ENCODE peak calls at places on chromosomes 5 and 9, in nine cellular contexts. One of them, this sample, is unnamed.

GRCh38 chr5:113022661-113023060 is 46.1 kb downstream of the DCP2 start:
- DNase-seq in T-helper 2 cell: no peak
- DNase-seq in KBM-7: peak
- DNase-seq in ecto neural progenitor cell: no peak
- DNase-seq in M059J: peak
- DNase-seq in skeletal muscle cell: no peak
- DNase-seq in activated T-helper 1 cell treated with anti-CD3 and anti-CD28 coated beads, Interleukin-12 subunit alpha, Interleukin-12 subunit beta, Interleukin-2, Interleukin-4 antibody, amounts not matched to agents 30 ng/mL and 10 ng/mL and 1 ng/mL, durations not matched to agents 14 hours and 24 hours and 36 hours: peak
- DNase-seq in T follicular helper cell: no peak
- DNase-seq in H4: peak
- DNase-seq in this sample: peak

GRCh38 chr5:151892393-151892792 is 32.3 kb downstream of the GLRA1 start:
- DNase-seq in ecto neural progenitor cell: no peak
- DNase-seq in T follicular helper cell: no peak
- DNase-seq in activated T-helper 1 cell treated with anti-CD3 and anti-CD28 coated beads, Interleukin-12 subunit alpha, Interleukin-12 subunit beta, Interleukin-2, Interleukin-4 antibody, amounts not matched to agents 30 ng/mL and 10 ng/mL and 1 ng/mL, durations not matched to agents 14 hours and 24 hours and 36 hours: no peak
- DNase-seq in H4: no peak
- DNase-seq in M059J: no peak
- DNase-seq in KBM-7: no peak
- DNase-seq in skeletal muscle cell: no peak
- DNase-seq in T-helper 2 cell: no peak
- DNase-seq in this sample: no peak

GRCh38 chr9:128899566-128900322 is 17.8 kb downstream of the LRRC8A start:
- DNase-seq in activated T-helper 1 cell treated with anti-CD3 and anti-CD28 coated beads, Interleukin-12 subunit alpha, Interleukin-12 subunit beta, Interleukin-2, Interleukin-4 antibody, amounts not matched to agents 30 ng/mL and 10 ng/mL and 1 ng/mL, durations not matched to agents 14 hours and 24 hours and 36 hours: peak
- DNase-seq in T-helper 2 cell: no peak
- DNase-seq in M059J: peak
- DNase-seq in H4: no peak
- DNase-seq in T follicular helper cell: no peak
- DNase-seq in KBM-7: peak
- DNase-seq in ecto neural progenitor cell: no peak
- DNase-seq in skeletal muscle cell: no peak
- DNase-seq in this sample: no peak

GRCh38 chr5:83844320-83845068 is 123.8 kb upstream of the HAPLN1 start:
- DNase-seq in activated T-helper 1 cell treated with anti-CD3 and anti-CD28 coated beads, Interleukin-12 subunit alpha, Interleukin-12 subunit beta, Interleukin-2, Interleukin-4 antibody, amounts not matched to agents 30 ng/mL and 10 ng/mL and 1 ng/mL, durations not matched to agents 14 hours and 24 hours and 36 hours: peak
- DNase-seq in T follicular helper cell: no peak
- DNase-seq in ecto neural progenitor cell: no peak
- DNase-seq in H4: peak
- DNase-seq in T-helper 2 cell: no peak
- DNase-seq in M059J: peak
- DNase-seq in skeletal muscle cell: peak
- DNase-seq in KBM-7: peak
- DNase-seq in this sample: peak

GRCh38 chr9:86410281-86410680 is 56.1 kb upstream of the TUT7 start:
- DNase-seq in T follicular helper cell: no peak
- DNase-seq in M059J: no peak
- DNase-seq in activated T-helper 1 cell treated with anti-CD3 and anti-CD28 coated beads, Interleukin-12 subunit alpha, Interleukin-12 subunit beta, Interleukin-2, Interleukin-4 antibody, amounts not matched to agents 30 ng/mL and 10 ng/mL and 1 ng/mL, durations not matched to agents 14 hours and 24 hours and 36 hours: no peak
- DNase-seq in KBM-7: no peak
- DNase-seq in ecto neural progenitor cell: no peak
- DNase-seq in H4: no peak
- DNase-seq in skeletal muscle cell: no peak
- DNase-seq in T-helper 2 cell: no peak
- DNase-seq in this sample: no peak

GRCh38 chr5:28156981-28157380 is 1118.6 kb upstream of the CDH9 start:
- DNase-seq in T follicular helper cell: no peak
- DNase-seq in ecto neural progenitor cell: no peak
- DNase-seq in T-helper 2 cell: no peak
- DNase-seq in H4: no peak
- DNase-seq in M059J: peak
- DNase-seq in skeletal muscle cell: peak
- DNase-seq in activated T-helper 1 cell treated with anti-CD3 and anti-CD28 coated beads, Interleukin-12 subunit alpha, Interleukin-12 subunit beta, Interleukin-2, Interleukin-4 antibody, amounts not matched to agents 30 ng/mL and 10 ng/mL and 1 ng/mL, durations not matched to agents 14 hours and 24 hours and 36 hours: no peak
- DNase-seq in KBM-7: no peak
- DNase-seq in this sample: no peak

GRCh38 chr5:134509308-134510040 is 16.0 kb upstream of the JADE2 start:
- DNase-seq in H4: peak
- DNase-seq in activated T-helper 1 cell treated with anti-CD3 and anti-CD28 coated beads, Interleukin-12 subunit alpha, Interleukin-12 subunit beta, Interleukin-2, Interleukin-4 antibody, amounts not matched to agents 30 ng/mL and 10 ng/mL and 1 ng/mL, durations not matched to agents 14 hours and 24 hours and 36 hours: no peak
- DNase-seq in ecto neural progenitor cell: no peak
- DNase-seq in skeletal muscle cell: no peak
- DNase-seq in M059J: peak
- DNase-seq in KBM-7: no peak
- DNase-seq in T follicular helper cell: no peak
- DNase-seq in T-helper 2 cell: no peak
- DNase-seq in this sample: peak

GRCh38 chr9:18847576-18848275 is 185.3 kb downstream of the SAXO1 start:
- DNase-seq in T follicular helper cell: no peak
- DNase-seq in M059J: no peak
- DNase-seq in KBM-7: no peak
- DNase-seq in H4: no peak
- DNase-seq in activated T-helper 1 cell treated with anti-CD3 and anti-CD28 coated beads, Interleukin-12 subunit alpha, Interleukin-12 subunit beta, Interleukin-2, Interleukin-4 antibody, amounts not matched to agents 30 ng/mL and 10 ng/mL and 1 ng/mL, durations not matched to agents 14 hours and 24 hours and 36 hours: no peak
- DNase-seq in T-helper 2 cell: no peak
- DNase-seq in skeletal muscle cell: no peak
- DNase-seq in ecto neural progenitor cell: no peak
- DNase-seq in this sample: no peak

GRCh38 chr5:155746340-155747038 is 580.5 kb upstream of the SGCD start:
- DNase-seq in T follicular helper cell: no peak
- DNase-seq in T-helper 2 cell: no peak
- DNase-seq in activated T-helper 1 cell treated with anti-CD3 and anti-CD28 coated beads, Interleukin-12 subunit alpha, Interleukin-12 subunit beta, Interleukin-2, Interleukin-4 antibody, amounts not matched to agents 30 ng/mL and 10 ng/mL and 1 ng/mL, durations not matched to agents 14 hours and 24 hours and 36 hours: no peak
- DNase-seq in M059J: no peak
- DNase-seq in H4: no peak
- DNase-seq in ecto neural progenitor cell: no peak
- DNase-seq in KBM-7: no peak
- DNase-seq in skeletal muscle cell: no peak
- DNase-seq in this sample: no peak

GRCh38 chr5:176719113-176719814 is 72.0 kb downstream of the TSPAN17 start:
- DNase-seq in ecto neural progenitor cell: no peak
- DNase-seq in H4: no peak
- DNase-seq in T follicular helper cell: no peak
- DNase-seq in M059J: no peak
- DNase-seq in KBM-7: no peak
- DNase-seq in activated T-helper 1 cell treated with anti-CD3 and anti-CD28 coated beads, Interleukin-12 subunit alpha, Interleukin-12 subunit beta, Interleukin-2, Interleukin-4 antibody, amounts not matched to agents 30 ng/mL and 10 ng/mL and 1 ng/mL, durations not matched to agents 14 hours and 24 hours and 36 hours: no peak
- DNase-seq in skeletal muscle cell: no peak
- DNase-seq in T-helper 2 cell: no peak
- DNase-seq in this sample: no peak

GRCh38 chr5:178422400-178422775 is 167.8 kb downstream of the COL23A1 start:
- DNase-seq in T-helper 2 cell: no peak
- DNase-seq in KBM-7: no peak
- DNase-seq in activated T-helper 1 cell treated with anti-CD3 and anti-CD28 coated beads, Interleukin-12 subunit alpha, Interleukin-12 subunit beta, Interleukin-2, Interleukin-4 antibody, amounts not matched to agents 30 ng/mL and 10 ng/mL and 1 ng/mL, durations not matched to agents 14 hours and 24 hours and 36 hours: no peak
- DNase-seq in T follicular helper cell: no peak
- DNase-seq in H4: no peak
- DNase-seq in ecto neural progenitor cell: peak
- DNase-seq in skeletal muscle cell: no peak
- DNase-seq in M059J: no peak
- DNase-seq in this sample: no peak

GRCh38 chr9:16236326-16236725 is 634.1 kb downstream of the BNC2 start:
- DNase-seq in T follicular helper cell: no peak
- DNase-seq in KBM-7: no peak
- DNase-seq in H4: no peak
- DNase-seq in skeletal muscle cell: peak
- DNase-seq in M059J: peak
- DNase-seq in T-helper 2 cell: no peak
- DNase-seq in ecto neural progenitor cell: no peak
- DNase-seq in activated T-helper 1 cell treated with anti-CD3 and anti-CD28 coated beads, Interleukin-12 subunit alpha, Interleukin-12 subunit beta, Interleukin-2, Interleukin-4 antibody, amounts not matched to agents 30 ng/mL and 10 ng/mL and 1 ng/mL, durations not matched to agents 14 hours and 24 hours and 36 hours: no peak
- DNase-seq in this sample: no peak

GRCh38 chr9:35748239-35748857 is 680 bp downstream of the GBA2 start:
- DNase-seq in T-helper 2 cell: no peak
- DNase-seq in ecto neural progenitor cell: peak
- DNase-seq in activated T-helper 1 cell treated with anti-CD3 and anti-CD28 coated beads, Interleukin-12 subunit alpha, Interleukin-12 subunit beta, Interleukin-2, Interleukin-4 antibody, amounts not matched to agents 30 ng/mL and 10 ng/mL and 1 ng/mL, durations not matched to agents 14 hours and 24 hours and 36 hours: no peak
- DNase-seq in T follicular helper cell: no peak
- DNase-seq in KBM-7: no peak
- DNase-seq in H4: no peak
- DNase-seq in skeletal muscle cell: no peak
- DNase-seq in M059J: peak
- DNase-seq in this sample: peak

GRCh38 chr9:120985759-120986353 is 59.3 kb upstream of the TRAF1 start:
- DNase-seq in activated T-helper 1 cell treated with anti-CD3 and anti-CD28 coated beads, Interleukin-12 subunit alpha, Interleukin-12 subunit beta, Interleukin-2, Interleukin-4 antibody, amounts not matched to agents 30 ng/mL and 10 ng/mL and 1 ng/mL, durations not matched to agents 14 hours and 24 hours and 36 hours: no peak
- DNase-seq in ecto neural progenitor cell: no peak
- DNase-seq in skeletal muscle cell: no peak
- DNase-seq in T-helper 2 cell: no peak
- DNase-seq in H4: peak
- DNase-seq in KBM-7: peak
- DNase-seq in M059J: peak
- DNase-seq in T follicular helper cell: no peak
- DNase-seq in this sample: peak

GRCh38 chr5:15929616-15930303 is 249.8 kb downstream of the MARCHF11 start:
- DNase-seq in ecto neural progenitor cell: no peak
- DNase-seq in activated T-helper 1 cell treated with anti-CD3 and anti-CD28 coated beads, Interleukin-12 subunit alpha, Interleukin-12 subunit beta, Interleukin-2, Interleukin-4 antibody, amounts not matched to agents 30 ng/mL and 10 ng/mL and 1 ng/mL, durations not matched to agents 14 hours and 24 hours and 36 hours: no peak
- DNase-seq in T follicular helper cell: no peak
- DNase-seq in M059J: no peak
- DNase-seq in skeletal muscle cell: peak
- DNase-seq in H4: no peak
- DNase-seq in T-helper 2 cell: no peak
- DNase-seq in KBM-7: no peak
- DNase-seq in this sample: no peak

GRCh38 chr9:133320421-133320881 is 15.5 kb downstream of the SURF6 start:
- DNase-seq in KBM-7: no peak
- DNase-seq in M059J: no peak
- DNase-seq in H4: no peak
- DNase-seq in T-helper 2 cell: no peak
- DNase-seq in skeletal muscle cell: no peak
- DNase-seq in ecto neural progenitor cell: no peak
- DNase-seq in activated T-helper 1 cell treated with anti-CD3 and anti-CD28 coated beads, Interleukin-12 subunit alpha, Interleukin-12 subunit beta, Interleukin-2, Interleukin-4 antibody, amounts not matched to agents 30 ng/mL and 10 ng/mL and 1 ng/mL, durations not matched to agents 14 hours and 24 hours and 36 hours: no peak
- DNase-seq in T follicular helper cell: no peak
- DNase-seq in this sample: no peak

GRCh38 chr5:72246239-72246580 is 73.8 kb downstream of the MRPS27 start:
- DNase-seq in ecto neural progenitor cell: no peak
- DNase-seq in activated T-helper 1 cell treated with anti-CD3 and anti-CD28 coated beads, Interleukin-12 subunit alpha, Interleukin-12 subunit beta, Interleukin-2, Interleukin-4 antibody, amounts not matched to agents 30 ng/mL and 10 ng/mL and 1 ng/mL, durations not matched to agents 14 hours and 24 hours and 36 hours: no peak
- DNase-seq in H4: peak
- DNase-seq in KBM-7: peak
- DNase-seq in M059J: peak
- DNase-seq in T follicular helper cell: no peak
- DNase-seq in skeletal muscle cell: no peak
- DNase-seq in T-helper 2 cell: no peak
- DNase-seq in this sample: peak

GRCh38 chr9:90009447-90009846 is 404.6 kb downstream of the GADD45G start:
- DNase-seq in H4: no peak
- DNase-seq in KBM-7: peak
- DNase-seq in ecto neural progenitor cell: no peak
- DNase-seq in M059J: no peak
- DNase-seq in T-helper 2 cell: no peak
- DNase-seq in activated T-helper 1 cell treated with anti-CD3 and anti-CD28 coated beads, Interleukin-12 subunit alpha, Interleukin-12 subunit beta, Interleukin-2, Interleukin-4 antibody, amounts not matched to agents 30 ng/mL and 10 ng/mL and 1 ng/mL, durations not matched to agents 14 hours and 24 hours and 36 hours: no peak
- DNase-seq in T follicular helper cell: no peak
- DNase-seq in skeletal muscle cell: no peak
- DNase-seq in this sample: no peak